ENCODE peak calls at places on chromosomes 16 and 17, in ten cellular contexts. J, C, Y, L, V, W, F, H, E and S are unnamed samples. For H3K27me3, the result is how much of the 10 kb centered on the place peaks cover.

GRCh38 chr17:4796550-4796915 is 569 bp downstream of the PSMB6 start:
- DNase-seq in J (no peak), C (peak), Y (peak), L (no peak), V (peak), W (no peak), F (no peak), H (peak), E (peak), S (no peak)

GRCh38 chr17:76537288-76537577 is 276 bp downstream of the CYGB start:
- DNase-seq in J (peak), C (no peak), Y (no peak), L (no peak), V (peak), W (no peak), F (peak), H (peak), E (no peak), S (no peak)

GRCh38 chr16:88627531-88628411 is 10.6 kb upstream of the IL17C start:
- DNase-seq in J (peak), C (no peak), Y (no peak), L (no peak), V (no peak), W (no peak), F (no peak), H (no peak), E (no peak), S (no peak)

GRCh38 chr16:676565-677297 is 1.3 kb downstream of the RHBDL1 start:
- DNase-seq in J (peak), C (no peak), Y (no peak), L (no peak), V (no peak), W (no peak), F (no peak), H (no peak), E (no peak), S (no peak)

GRCh38 chr16:1871974-1872635 is at the start of gene MEIOB:
- DNase-seq in J (peak), C (peak), Y (no peak), L (peak), V (peak), W (no peak), F (no peak), H (peak), E (peak), S (no peak)

GRCh38 chr17:63364387-63364786 is 81.7 kb downstream of the CYB561 start:
- DNase-seq in J (no peak), C (no peak), Y (no peak), L (no peak), V (peak), W (no peak), F (no peak), H (no peak), E (no peak), S (no peak)

GRCh38 chr17:57957120-57957850 is 2.1 kb upstream of the CUEDC1 start:
- DNase-seq in J (peak), C (no peak), Y (no peak), L (no peak), V (no peak), W (no peak), F (no peak), H (no peak), E (no peak), S (no peak)

GRCh38 chr17:51585514-51586104 is 325.3 kb downstream of the UTP18 start:
- DNase-seq in J (no peak), C (no peak), Y (no peak), L (no peak), V (no peak), W (no peak), F (no peak), H (peak), E (peak), S (no peak)

GRCh38 chr17:82399030-82399429 is 19.1 kb upstream of the HEXD start:
- DNase-seq in J (peak), C (no peak), Y (no peak), L (no peak), V (peak), W (no peak), F (no peak), H (peak), E (no peak), S (peak)

GRCh38 chr16:66275795-66276428 is 90.6 kb upstream of the CDH5 start:
- DNase-seq in J (no peak), C (no peak), Y (no peak), L (no peak), V (peak), W (no peak), F (no peak), H (peak), E (peak), S (no peak)

GRCh38 chr16:20904507-20905079 is 4.0 kb downstream of the LYRM1 start:
- DNase-seq in J (peak), C (no peak), Y (no peak), L (no peak), V (peak), W (no peak), F (no peak), H (no peak), E (no peak), S (no peak)

GRCh38 chr16:12257926-12258561 is 281.5 kb downstream of the SNX29 start:
- DNase-seq in J (no peak), C (peak), Y (no peak), L (no peak), V (no peak), W (no peak), F (peak), H (peak), E (peak), S (no peak)

GRCh38 chr17:28334176-28334575 is 1.1 kb downstream of the IFT20 start:
- DNase-seq in J (no peak), C (no peak), Y (no peak), L (no peak), V (peak), W (no peak), F (no peak), H (no peak), E (no peak), S (no peak)

GRCh38 chr16:5557966-5558365 is 460.4 kb upstream of the EEF2KMT start:
- DNase-seq in J (no peak), C (no peak), Y (no peak), L (no peak), V (no peak), W (no peak), F (no peak), H (no peak), E (no peak), S (no peak)

GRCh38 chr17:76147211-76148014 is 6.4 kb upstream of the FOXJ1 start:
- DNase-seq in J (no peak), C (no peak), Y (no peak), L (no peak), V (peak), W (no peak), F (peak), H (no peak), E (no peak), S (no peak)

GRCh38 chr17:65531508-65532431 is 29.7 kb downstream of the AXIN2 start:
- DNase-seq in J (no peak), C (no peak), Y (peak), L (no peak), V (peak), W (peak), F (no peak), H (no peak), E (peak), S (no peak)

GRCh38 chr16:8959921-8960787 is 3.6 kb downstream of the USP7 start:
- DNase-seq in J (no peak), C (peak), Y (no peak), L (no peak), V (peak), W (no peak), F (no peak), H (no peak), E (peak), S (no peak)

GRCh38 chr17:15377200-15377599 is 35.8 kb upstream of the TEKT3 start:
- DNase-seq in J (no peak), C (no peak), Y (no peak), L (no peak), V (peak), W (no peak), F (no peak), H (no peak), E (no peak), S (peak)

GRCh38 chr16:64437706-64438329 is 684.0 kb downstream of the CDH11 start:
- DNase-seq in J (no peak), C (no peak), Y (no peak), L (no peak), V (peak), W (no peak), F (no peak), H (peak), E (no peak), S (no peak)

GRCh38 chr16:13453938-13454553 is 465.9 kb upstream of the ERCC4 start:
- DNase-seq in J (no peak), C (peak), Y (no peak), L (no peak), V (no peak), W (no peak), F (no peak), H (peak), E (peak), S (no peak)

GRCh38 chr17:6137716-6138502 is 67.7 kb downstream of the WSCD1 start:
- DNase-seq in J (peak), C (no peak), Y (no peak), L (no peak), V (no peak), W (no peak), F (no peak), H (no peak), E (no peak), S (no peak)

GRCh38 chr17:354651-355556 is 2.3 kb upstream of the RPH3AL start:
- DNase-seq in J (no peak), C (no peak), Y (no peak), L (no peak), V (no peak), W (no peak), F (no peak), H (no peak), E (no peak), S (no peak)
- H3K4me3 ChIP-seq in J (no peak), C (no peak), Y (no peak), L (no peak), V (no peak), W (no peak), F (no peak), H (no peak), E (no peak), S (no peak)

GRCh38 chr16:71899171-71899570 is 3.8 kb downstream of the IST1 start:
- DNase-seq in J (no peak), C (no peak), Y (no peak), L (no peak), V (no peak), W (no peak), F (no peak), H (no peak), E (no peak), S (no peak)

GRCh38 chr16:71896688-71897368 is 1.5 kb downstream of the IST1 start:
- DNase-seq in J (no peak), C (no peak), Y (no peak), L (no peak), V (no peak), W (no peak), F (no peak), H (no peak), E (peak), S (no peak)

GRCh38 chr16:71903608-71904007 is 8.3 kb downstream of the IST1 start:
- DNase-seq in J (no peak), C (no peak), Y (no peak), L (no peak), V (no peak), W (no peak), F (no peak), H (no peak), E (no peak), S (no peak)

GRCh38 chr16:71902656-71903365 is 7.5 kb downstream of the IST1 start:
- DNase-seq in J (no peak), C (no peak), Y (no peak), L (no peak), V (no peak), W (no peak), F (no peak), H (no peak), E (no peak), S (no peak)

DNA sequence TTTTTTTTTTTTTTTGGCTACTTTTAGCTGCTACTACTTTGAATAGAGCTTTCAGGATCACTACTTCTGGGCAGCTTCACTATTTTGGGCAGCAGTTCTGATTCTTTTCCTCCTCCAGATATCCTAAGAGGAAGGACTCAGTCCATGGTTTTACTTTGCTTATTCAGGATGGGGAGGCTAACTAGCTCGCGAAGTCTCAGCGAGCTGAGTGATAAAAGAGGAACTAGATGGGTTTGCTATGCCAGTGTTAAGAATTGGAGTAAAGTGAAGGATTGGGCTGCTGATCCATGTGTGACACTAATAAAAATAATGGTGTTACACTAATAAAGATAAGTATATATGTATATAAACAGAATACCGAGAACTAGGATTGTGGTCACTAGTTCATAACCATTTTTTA is 5.0 kb downstream of the IST1 start:
- DNase-seq in J (no peak), C (no peak), Y (no peak), L (no peak), V (peak), W (no peak), F (no peak), H (no peak), E (no peak), S (no peak)
- TF ChIP-seq CTCF in J (no peak), C (no peak), Y (no peak), L (no peak), V (no peak), W (no peak), F (no peak), H (no peak), E (no peak), S (no peak)

GRCh38 chr17:73494955-73495349 is 149.3 kb downstream of the SDK2 start:
- DNase-seq in J (no peak), C (no peak), Y (no peak), L (no peak), V (no peak), W (no peak), F (no peak), H (no peak), E (no peak), S (no peak)
- H3K27me3 ChIP-seq in J (under half), C (half or more), Y (under half), L (under half), V (under half), W (under half), F (under half), H (under half), E (under half), S (under half)

GRCh38 chr17:38996660-38997337 is 29.6 kb upstream of the FBXO47 start:
- DNase-seq in J (no peak), C (no peak), Y (no peak), L (no peak), V (no peak), W (no peak), F (no peak), H (no peak), E (no peak), S (no peak)

GRCh38 chr17:39000021-39000601 is 32.9 kb upstream of the FBXO47 start:
- DNase-seq in J (no peak), C (no peak), Y (no peak), L (no peak), V (no peak), W (no peak), F (no peak), H (no peak), E (no peak), S (no peak)

GRCh38 chr17:39002991-39003715 is 36.0 kb upstream of the FBXO47 start:
- DNase-seq in J (no peak), C (peak), Y (peak), L (peak), V (peak), W (no peak), F (peak), H (no peak), E (no peak), S (peak)

GRCh38 chr17:39001703-39002637 is 34.8 kb upstream of the FBXO47 start:
- DNase-seq in J (no peak), C (peak), Y (peak), L (no peak), V (peak), W (no peak), F (peak), H (no peak), E (no peak), S (peak)
- H3K4me3 ChIP-seq in J (no peak), C (no peak), Y (peak), L (no peak), V (no peak), W (no peak), F (peak), H (no peak), E (no peak), S (no peak)